ENCODE peak calls at places on chromosome 18, in six cellular contexts. One of them, this sample, is unnamed.

GRCh38 chr18:53649621-53650020 is 574.8 kb downstream of the MBD2 start:
- DNase-seq in CD4-positive, alpha-beta T cell: no peak
- DNase-seq in cardiac fibroblast: no peak
- DNase-seq in lung: no peak
- DNase-seq in tibial nerve: no peak
- DNase-seq in foreskin fibroblast: no peak
- DNase-seq in this sample: no peak

GRCh38 chr18:25316619-25317018 is 35.3 kb downstream of the ZNF521 start:
- DNase-seq in CD4-positive, alpha-beta T cell: no peak
- DNase-seq in cardiac fibroblast: no peak
- DNase-seq in lung: no peak
- DNase-seq in tibial nerve: no peak
- DNase-seq in foreskin fibroblast: no peak
- DNase-seq in this sample: no peak

GRCh38 chr18:50097702-50098101 is 97.2 kb downstream of the MYO5B start:
- DNase-seq in CD4-positive, alpha-beta T cell: no peak
- DNase-seq in cardiac fibroblast: no peak
- DNase-seq in lung: no peak
- DNase-seq in tibial nerve: no peak
- DNase-seq in foreskin fibroblast: peak
- DNase-seq in this sample: no peak

GRCh38 chr18:10284571-10285282 is 169.7 kb upstream of the APCDD1 start:
- DNase-seq in CD4-positive, alpha-beta T cell: no peak
- DNase-seq in cardiac fibroblast: no peak
- DNase-seq in lung: no peak
- DNase-seq in tibial nerve: no peak
- DNase-seq in foreskin fibroblast: peak
- DNase-seq in this sample: no peak

GRCh38 chr18:63155169-63155852 is 164.3 kb downstream of the BCL2 start:
- DNase-seq in CD4-positive, alpha-beta T cell: peak
- DNase-seq in cardiac fibroblast: peak
- DNase-seq in lung: peak
- DNase-seq in tibial nerve: peak
- DNase-seq in foreskin fibroblast: no peak
- DNase-seq in this sample: peak

GRCh38 chr18:3906072-3906471 is 456.1 kb downstream of the TGIF1 start:
- DNase-seq in CD4-positive, alpha-beta T cell: no peak
- DNase-seq in cardiac fibroblast: no peak
- DNase-seq in lung: no peak
- DNase-seq in tibial nerve: no peak
- DNase-seq in foreskin fibroblast: no peak
- DNase-seq in this sample: no peak

GRCh38 chr18:54672846-54673475 is 81.9 kb downstream of the DYNAP start:
- DNase-seq in CD4-positive, alpha-beta T cell: no peak
- DNase-seq in cardiac fibroblast: peak
- DNase-seq in lung: no peak
- DNase-seq in tibial nerve: no peak
- DNase-seq in foreskin fibroblast: peak
- DNase-seq in this sample: no peak

GRCh38 chr18:11553098-11553940 is 56.1 kb upstream of the SLC35G4 start:
- DNase-seq in CD4-positive, alpha-beta T cell: no peak
- DNase-seq in cardiac fibroblast: peak
- DNase-seq in lung: no peak
- DNase-seq in tibial nerve: peak
- DNase-seq in foreskin fibroblast: peak
- DNase-seq in this sample: peak

GRCh38 chr18:49237031-49237430 is 223.4 kb downstream of the DYM start:
- DNase-seq in CD4-positive, alpha-beta T cell: no peak
- DNase-seq in cardiac fibroblast: no peak
- DNase-seq in lung: no peak
- DNase-seq in tibial nerve: no peak
- DNase-seq in foreskin fibroblast: no peak
- DNase-seq in this sample: no peak

GRCh38 chr18:57073516-57074187 is 73.2 kb upstream of the BOD1L2 start:
- DNase-seq in CD4-positive, alpha-beta T cell: no peak
- DNase-seq in cardiac fibroblast: no peak
- DNase-seq in lung: no peak
- DNase-seq in tibial nerve: no peak
- DNase-seq in foreskin fibroblast: no peak
- DNase-seq in this sample: no peak

GRCh38 chr18:36441872-36442271 is 144.4 kb downstream of the FHOD3 start:
- DNase-seq in CD4-positive, alpha-beta T cell: no peak
- DNase-seq in cardiac fibroblast: peak
- DNase-seq in lung: no peak
- DNase-seq in tibial nerve: no peak
- DNase-seq in foreskin fibroblast: peak
- DNase-seq in this sample: no peak

GRCh38 chr18:2958819-2959298 is 54.1 kb downstream of the LPIN2 start:
- DNase-seq in CD4-positive, alpha-beta T cell: no peak
- DNase-seq in cardiac fibroblast: peak
- DNase-seq in lung: no peak
- DNase-seq in tibial nerve: no peak
- DNase-seq in foreskin fibroblast: peak
- DNase-seq in this sample: no peak

GRCh38 chr18:3966985-3967856 is 487.9 kb downstream of the DLGAP1 start:
- DNase-seq in CD4-positive, alpha-beta T cell: no peak
- DNase-seq in cardiac fibroblast: peak
- DNase-seq in lung: no peak
- DNase-seq in tibial nerve: no peak
- DNase-seq in foreskin fibroblast: peak
- DNase-seq in this sample: no peak

GRCh38 chr18:73365018-73365417 is 497.2 kb upstream of the NETO1 start:
- DNase-seq in CD4-positive, alpha-beta T cell: no peak
- DNase-seq in cardiac fibroblast: peak
- DNase-seq in lung: no peak
- DNase-seq in tibial nerve: no peak
- DNase-seq in foreskin fibroblast: peak
- DNase-seq in this sample: no peak

GRCh38 chr18:9380101-9380500 is 45.5 kb downstream of the TWSG1 start:
- DNase-seq in CD4-positive, alpha-beta T cell: no peak
- DNase-seq in cardiac fibroblast: no peak
- DNase-seq in lung: no peak
- DNase-seq in tibial nerve: no peak
- DNase-seq in foreskin fibroblast: peak
- DNase-seq in this sample: no peak

GRCh38 chr18:58080516-58080915 is 36.5 kb downstream of the NEDD4L start:
- DNase-seq in CD4-positive, alpha-beta T cell: no peak
- DNase-seq in cardiac fibroblast: no peak
- DNase-seq in lung: no peak
- DNase-seq in tibial nerve: no peak
- DNase-seq in foreskin fibroblast: no peak
- DNase-seq in this sample: no peak

GRCh38 chr18:46915800-46916550 is 1.3 kb downstream of the PIAS2 start:
- DNase-seq in CD4-positive, alpha-beta T cell: no peak
- DNase-seq in cardiac fibroblast: no peak
- DNase-seq in lung: no peak
- DNase-seq in tibial nerve: no peak
- DNase-seq in foreskin fibroblast: peak
- DNase-seq in this sample: no peak

GRCh38 chr18:79245517-79246001 is 150.2 kb upstream of the NFATC1 start:
- DNase-seq in CD4-positive, alpha-beta T cell: peak
- DNase-seq in cardiac fibroblast: no peak
- DNase-seq in lung: no peak
- DNase-seq in tibial nerve: no peak
- DNase-seq in foreskin fibroblast: peak
- DNase-seq in this sample: no peak

GRCh38 chr18:49581369-49581768 is 19.5 kb downstream of the LIPG start:
- DNase-seq in CD4-positive, alpha-beta T cell: no peak
- DNase-seq in cardiac fibroblast: no peak
- DNase-seq in lung: no peak
- DNase-seq in tibial nerve: no peak
- DNase-seq in foreskin fibroblast: no peak
- DNase-seq in this sample: no peak

GRCh38 chr18:32158108-32158624 is 31.7 kb upstream of the MEP1B start:
- DNase-seq in CD4-positive, alpha-beta T cell: peak
- DNase-seq in cardiac fibroblast: peak
- DNase-seq in lung: peak
- DNase-seq in tibial nerve: peak
- DNase-seq in foreskin fibroblast: peak
- DNase-seq in this sample: peak

GRCh38 chr18:61706516-61706915 is 186.3 kb downstream of the RNF152 start:
- DNase-seq in CD4-positive, alpha-beta T cell: no peak
- DNase-seq in cardiac fibroblast: no peak
- DNase-seq in lung: no peak
- DNase-seq in tibial nerve: no peak
- DNase-seq in foreskin fibroblast: no peak
- DNase-seq in this sample: no peak

GRCh38 chr18:58263733-58264469 is 219.9 kb downstream of the NEDD4L start:
- DNase-seq in CD4-positive, alpha-beta T cell: no peak
- DNase-seq in cardiac fibroblast: no peak
- DNase-seq in lung: no peak
- DNase-seq in tibial nerve: no peak
- DNase-seq in foreskin fibroblast: no peak
- DNase-seq in this sample: no peak

GRCh38 chr18:8715599-8715998 is 10.2 kb downstream of the MTCL1 start:
- DNase-seq in CD4-positive, alpha-beta T cell: no peak
- DNase-seq in cardiac fibroblast: no peak
- DNase-seq in lung: no peak
- DNase-seq in tibial nerve: no peak
- DNase-seq in foreskin fibroblast: no peak
- DNase-seq in this sample: no peak

GRCh38 chr18:59846814-59847490 is 52.8 kb upstream of the PMAIP1 start:
- DNase-seq in CD4-positive, alpha-beta T cell: no peak
- DNase-seq in cardiac fibroblast: peak
- DNase-seq in lung: no peak
- DNase-seq in tibial nerve: no peak
- DNase-seq in foreskin fibroblast: peak
- DNase-seq in this sample: no peak

GRCh38 chr18:48548404-48548771 is 9.6 kb downstream of the CTIF start:
- DNase-seq in CD4-positive, alpha-beta T cell: no peak
- DNase-seq in cardiac fibroblast: no peak
- DNase-seq in lung: no peak
- DNase-seq in tibial nerve: peak
- DNase-seq in foreskin fibroblast: peak
- DNase-seq in this sample: no peak

GRCh38 chr18:61635901-61636528 is 256.8 kb downstream of the RNF152 start:
- DNase-seq in CD4-positive, alpha-beta T cell: peak
- DNase-seq in cardiac fibroblast: peak
- DNase-seq in lung: peak
- DNase-seq in tibial nerve: peak
- DNase-seq in foreskin fibroblast: peak
- DNase-seq in this sample: no peak

GRCh38 chr18:60663060-60663989 is 290.8 kb upstream of the MC4R start:
- DNase-seq in CD4-positive, alpha-beta T cell: no peak
- DNase-seq in cardiac fibroblast: no peak
- DNase-seq in lung: no peak
- DNase-seq in tibial nerve: no peak
- DNase-seq in foreskin fibroblast: no peak
- DNase-seq in this sample: no peak

GRCh38 chr18:39624934-39625333 is 2059.3 kb upstream of the CELF4 start:
- DNase-seq in CD4-positive, alpha-beta T cell: no peak
- DNase-seq in cardiac fibroblast: peak
- DNase-seq in lung: no peak
- DNase-seq in tibial nerve: no peak
- DNase-seq in foreskin fibroblast: peak
- DNase-seq in this sample: no peak

GRCh38 chr18:23069481-23069880 is 65.8 kb upstream of the CABLES1 start:
- DNase-seq in CD4-positive, alpha-beta T cell: peak
- DNase-seq in cardiac fibroblast: no peak
- DNase-seq in lung: no peak
- DNase-seq in tibial nerve: no peak
- DNase-seq in foreskin fibroblast: no peak
- DNase-seq in this sample: no peak

GRCh38 chr18:75244336-75244735 is 33.7 kb downstream of the TSHZ1 start:
- DNase-seq in CD4-positive, alpha-beta T cell: no peak
- DNase-seq in cardiac fibroblast: no peak
- DNase-seq in lung: no peak
- DNase-seq in tibial nerve: no peak
- DNase-seq in foreskin fibroblast: peak
- DNase-seq in this sample: no peak
- TF ChIP-seq CTCF in CD4-positive, alpha-beta T cell: peak
- TF ChIP-seq CTCF in cardiac fibroblast: no peak
- TF ChIP-seq CTCF in lung: no peak
- TF ChIP-seq CTCF in tibial nerve: no peak
- TF ChIP-seq CTCF in foreskin fibroblast: peak
- TF ChIP-seq CTCF in this sample: no peak

GRCh38 chr18:13268035-13268700 is 49.6 kb downstream of the LDLRAD4 start:
- DNase-seq in CD4-positive, alpha-beta T cell: no peak
- DNase-seq in cardiac fibroblast: peak
- DNase-seq in lung: no peak
- DNase-seq in tibial nerve: no peak
- DNase-seq in foreskin fibroblast: peak
- DNase-seq in this sample: no peak
- TF ChIP-seq CTCF in CD4-positive, alpha-beta T cell: no peak
- TF ChIP-seq CTCF in cardiac fibroblast: no peak
- TF ChIP-seq CTCF in lung: no peak
- TF ChIP-seq CTCF in tibial nerve: no peak
- TF ChIP-seq CTCF in foreskin fibroblast: no peak
- TF ChIP-seq CTCF in this sample: no peak

GRCh38 chr18:69900941-69901340 is 46.7 kb downstream of the CD226 start:
- DNase-seq in CD4-positive, alpha-beta T cell: no peak
- DNase-seq in cardiac fibroblast: no peak
- DNase-seq in lung: no peak
- DNase-seq in tibial nerve: no peak
- DNase-seq in foreskin fibroblast: no peak
- DNase-seq in this sample: no peak
- TF ChIP-seq CTCF in CD4-positive, alpha-beta T cell: no peak
- TF ChIP-seq CTCF in cardiac fibroblast: no peak
- TF ChIP-seq CTCF in lung: no peak
- TF ChIP-seq CTCF in tibial nerve: no peak
- TF ChIP-seq CTCF in foreskin fibroblast: no peak
- TF ChIP-seq CTCF in this sample: peak

GRCh38 chr18:44725300-44726096 is 44.8 kb downstream of the SETBP1 start:
- DNase-seq in CD4-positive, alpha-beta T cell: peak
- DNase-seq in cardiac fibroblast: peak
- DNase-seq in lung: no peak
- DNase-seq in tibial nerve: no peak
- DNase-seq in foreskin fibroblast: peak
- DNase-seq in this sample: no peak

GRCh38 chr18:44723973-44724778 is 43.5 kb downstream of the SETBP1 start:
- DNase-seq in CD4-positive, alpha-beta T cell: no peak
- DNase-seq in cardiac fibroblast: no peak
- DNase-seq in lung: no peak
- DNase-seq in tibial nerve: no peak
- DNase-seq in foreskin fibroblast: no peak
- DNase-seq in this sample: no peak

GRCh38 chr18:44719519-44720060 is 38.9 kb downstream of the SETBP1 start:
- DNase-seq in CD4-positive, alpha-beta T cell: no peak
- DNase-seq in cardiac fibroblast: no peak
- DNase-seq in lung: no peak
- DNase-seq in tibial nerve: no peak
- DNase-seq in foreskin fibroblast: no peak
- DNase-seq in this sample: no peak

GRCh38 chr18:44727291-44727690 is 46.6 kb downstream of the SETBP1 start:
- DNase-seq in CD4-positive, alpha-beta T cell: no peak
- DNase-seq in cardiac fibroblast: no peak
- DNase-seq in lung: no peak
- DNase-seq in tibial nerve: no peak
- DNase-seq in foreskin fibroblast: no peak
- DNase-seq in this sample: no peak

DNA sequence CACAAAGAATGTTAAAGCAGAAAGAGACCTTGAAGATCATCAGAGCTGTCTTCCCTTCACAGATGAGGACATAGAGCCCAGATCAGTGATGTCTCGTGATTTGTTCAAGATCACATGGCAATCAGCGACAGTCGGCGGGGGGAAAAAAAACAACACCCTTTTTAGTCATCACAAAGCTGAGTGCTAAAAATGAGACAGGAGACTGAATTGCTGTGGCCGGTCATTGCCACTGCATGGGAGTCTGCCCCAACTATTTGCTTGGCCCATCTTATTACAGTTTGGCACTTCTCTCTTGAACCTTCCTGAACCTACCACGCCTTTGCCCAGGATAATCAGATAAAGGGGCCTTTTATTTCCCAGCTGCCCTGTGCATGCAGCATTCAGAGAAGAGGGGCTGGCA is 42.7 kb downstream of the SETBP1 start:
- DNase-seq in CD4-positive, alpha-beta T cell: no peak
- DNase-seq in cardiac fibroblast: no peak
- DNase-seq in lung: no peak
- DNase-seq in tibial nerve: no peak
- DNase-seq in foreskin fibroblast: no peak
- DNase-seq in this sample: no peak
- TF ChIP-seq CTCF in CD4-positive, alpha-beta T cell: no peak
- TF ChIP-seq CTCF in cardiac fibroblast: no peak
- TF ChIP-seq CTCF in lung: no peak
- TF ChIP-seq CTCF in tibial nerve: no peak
- TF ChIP-seq CTCF in foreskin fibroblast: no peak
- TF ChIP-seq CTCF in this sample: no peak